ENCODE peak calls at places on chromosomes 16 and 17, in four cellular contexts. I, S, N and O are unnamed samples.

GRCh38 chr17:15744091-15744676 is 12.1 kb downstream of the TBC1D26 start:
- DNase-seq in I (no peak), S (no peak), N (no peak), O (no peak)

GRCh38 chr17:16353702-16354174 is 469 bp upstream of the CENPV start:
- DNase-seq in I (no peak), S (no peak), N (no peak), O (no peak)

GRCh38 chr17:13869301-13869700 is 200.0 kb upstream of the COX10 start:
- DNase-seq in I (no peak), S (no peak), N (no peak), O (no peak)

GRCh38 chr17:70563301-70563820 is 394.0 kb downstream of the KCNJ2 start:
- DNase-seq in I (no peak), S (no peak), N (peak; percentile 33), O (no peak)

GRCh38 chr16:22670551-22670970 is 143.4 kb upstream of the HS3ST2 start:
- DNase-seq in I (no peak), S (no peak), N (no peak), O (no peak)

GRCh38 chr17:49901460-49902331 is 53.8 kb upstream of the TAC4 start:
- DNase-seq in I (no peak), S (no peak), N (no peak), O (no peak)

GRCh38 chr17:83099570-83100181 is 20.3 kb downstream of the METRNL start:
- DNase-seq in I (no peak), S (peak; percentile 62), N (no peak), O (no peak)

GRCh38 chr17:81251091-81251942 is 12.2 kb downstream of the NDUFAF8 start:
- DNase-seq in I (no peak), S (no peak), N (no peak), O (no peak)

GRCh38 chr16:35596467-35596866 is 2137.1 kb downstream of the TP53TG3F start:
- DNase-seq in I (no peak), S (no peak), N (no peak), O (no peak)

GRCh38 chr16:54430491-54431030 is 144.0 kb upstream of the IRX3 start:
- DNase-seq in I (no peak), S (peak; percentile 73), N (no peak), O (peak; percentile 64)

GRCh38 chr16:12349950-12350842 is 373.7 kb downstream of the SNX29 start:
- DNase-seq in I (no peak), S (no peak), N (no peak), O (no peak)

GRCh38 chr17:57253307-57254065 is 2.8 kb upstream of the MSI2 start:
- DNase-seq in I (no peak), S (no peak), N (no peak), O (no peak)
- TF ChIP-seq CTCF in I (no peak), S (no peak), N (no peak), O (no peak)

GRCh38 chr16:86568677-86569623 is 2.3 kb downstream of the FOXC2 start:
- DNase-seq in I (no peak), S (no peak), N (no peak), O (no peak)
- H3K4me3 ChIP-seq in I (no peak overlapping the region), S (peak overlapping the region; percentile 85), N (peak overlapping the region; percentile 66), O (peak overlapping the region; percentile 88)

GRCh38 chr17:65231086-65231485 is 93.9 kb downstream of the RGS9 start:
- DNase-seq in I (no peak), S (no peak), N (no peak), O (no peak)
- TF ChIP-seq CTCF in I (no peak), S (peak; percentile 27), N (no peak), O (no peak)

GRCh38 chr17:47871048-47871447 is 20.1 kb upstream of the SP6 start:
- DNase-seq in I (no peak), S (no peak), N (no peak), O (no peak)

GRCh38 chr17:47872019-47872650 is 21.2 kb upstream of the SP6 start:
- DNase-seq in I (no peak), S (no peak), N (no peak), O (no peak)

GRCh38 chr17:47875011-47875471 is 21.0 kb upstream of the SP2 start:
- DNase-seq in I (no peak), S (no peak), N (no peak), O (no peak)

GRCh38 chr17:47873200-47874090 is 22.5 kb upstream of the SP6 start:
- DNase-seq in I (no peak), S (no peak), N (no peak), O (no peak)

DNA sequence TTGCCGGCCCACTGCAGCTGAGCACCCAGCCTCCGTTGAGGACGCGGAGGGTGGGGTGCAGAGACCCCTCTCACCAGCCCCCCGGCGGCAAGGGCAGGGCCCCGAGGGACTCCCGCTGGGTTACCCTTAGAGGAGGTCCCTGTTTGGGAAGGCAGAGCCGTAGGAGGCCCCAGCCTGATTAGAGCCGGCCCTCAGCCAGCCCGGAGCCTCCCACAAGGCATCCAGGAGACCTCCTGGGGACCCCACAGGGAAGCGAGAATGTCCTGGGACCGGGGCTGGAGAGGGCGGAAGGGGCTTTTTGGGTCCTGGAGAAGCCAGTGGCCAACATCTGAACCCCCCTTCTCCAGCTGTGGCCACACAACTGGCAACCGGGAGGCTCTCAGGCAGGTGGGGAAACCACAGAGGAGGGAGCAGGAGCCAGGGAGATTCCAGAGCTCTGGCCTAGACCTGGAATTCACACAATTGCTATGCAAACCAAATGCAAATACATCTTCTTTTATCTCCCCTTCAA is 21.7 kb upstream of the SP6 start:
- DNase-seq in I (no peak), S (peak; percentile 37), N (no peak), O (no peak)
- H3K4me3 ChIP-seq in I (no peak overlapping the region), S (no peak overlapping the region), N (no peak overlapping the region), O (peak overlapping the region; percentile 8)

DNA sequence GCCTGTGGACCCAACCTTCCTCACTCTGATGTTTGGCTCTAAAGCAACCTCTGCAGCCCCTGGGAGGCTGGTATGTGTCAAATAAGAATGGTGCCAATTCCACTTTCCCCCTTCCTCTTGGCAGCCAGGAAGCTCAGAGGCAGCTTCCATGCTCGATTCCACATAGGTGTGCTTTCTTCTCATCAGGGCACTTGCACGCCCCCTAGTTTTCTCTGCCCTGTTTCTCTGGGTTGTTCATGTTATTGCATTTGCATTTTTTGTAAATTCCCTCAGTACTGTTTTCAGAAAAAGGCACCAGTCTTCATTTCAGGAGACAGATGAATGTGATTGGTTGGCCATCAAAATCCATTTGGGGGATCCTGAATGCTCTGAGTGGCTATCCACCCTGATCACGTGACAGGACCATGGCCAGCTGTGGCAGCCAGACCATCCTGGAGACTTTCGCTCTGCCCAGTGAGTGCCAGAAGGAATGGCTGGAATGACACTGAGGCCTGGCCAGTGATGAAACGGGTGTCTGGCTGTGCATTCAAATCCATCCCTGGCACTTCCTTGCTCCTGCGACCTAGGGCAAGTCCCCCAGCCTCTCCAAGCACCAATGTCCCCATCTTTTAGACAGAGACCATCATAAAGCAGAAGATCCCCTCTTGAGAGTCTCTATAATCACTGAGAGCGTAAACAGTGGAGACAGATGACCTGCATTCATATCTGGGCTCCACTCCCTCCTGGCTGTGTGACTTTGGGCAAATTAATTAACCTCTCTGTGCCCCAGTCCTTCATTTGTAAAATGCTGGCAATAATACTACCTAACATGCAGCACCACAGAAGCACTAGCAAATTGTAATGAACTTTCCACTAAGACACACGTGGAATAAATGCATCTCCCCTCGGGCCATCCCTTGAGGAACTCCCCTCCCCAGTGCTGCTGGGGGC is 56.4 kb downstream of the CNGB1 start:
- DNase-seq in I (no peak), S (no peak), N (no peak), O (no peak)
- TF ChIP-seq CTCF in I (no peak), S (no peak), N (no peak), O (no peak)

GRCh38 chr16:86578056-86578455 is 293 bp upstream of the FOXL1 start:
- DNase-seq in I (no peak), S (no peak), N (no peak), O (no peak)
- H3K4me3 ChIP-seq in I (no peak overlapping the region), S (no peak overlapping the region), N (peak overlapping the region; percentile 47), O (no peak overlapping the region)

DNA sequence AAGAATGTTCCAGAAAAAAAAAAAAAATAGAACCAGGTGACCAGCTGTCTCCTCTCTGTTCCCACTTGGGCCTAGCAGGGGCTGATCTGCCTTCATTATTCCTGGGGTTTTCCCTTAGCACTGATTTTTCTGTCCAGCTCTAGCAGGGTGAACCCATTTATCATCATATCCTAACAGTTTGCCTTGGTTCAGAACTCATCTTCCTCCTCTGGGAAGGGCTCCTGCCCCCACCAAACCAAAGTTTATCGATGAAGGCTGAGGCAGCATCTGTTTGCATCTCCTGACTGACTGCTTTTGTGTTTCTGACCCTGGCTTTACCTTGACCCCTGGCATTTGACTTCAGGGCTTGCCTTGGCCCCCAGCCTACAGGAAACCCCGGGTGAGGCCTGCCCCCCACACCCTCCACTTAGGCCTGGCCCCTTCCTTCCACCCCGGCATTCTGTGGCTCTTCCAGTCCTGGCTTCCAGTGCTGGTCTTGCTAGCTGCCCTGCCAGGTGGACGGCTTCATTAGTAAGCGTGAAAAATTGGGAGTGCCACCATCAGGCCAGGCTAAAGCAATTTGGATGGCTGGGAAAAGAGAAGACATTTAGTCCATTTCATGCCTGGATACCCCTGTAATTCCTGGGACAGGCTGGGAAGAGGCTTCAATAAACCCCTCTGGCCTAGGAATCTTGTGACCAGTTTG is 164.9 kb downstream of the CCDC182 start:
- DNase-seq in I (no peak), S (no peak), N (no peak), O (no peak)
- TF ChIP-seq CTCF in I (no peak), S (no peak), N (no peak), O (no peak)

DNA sequence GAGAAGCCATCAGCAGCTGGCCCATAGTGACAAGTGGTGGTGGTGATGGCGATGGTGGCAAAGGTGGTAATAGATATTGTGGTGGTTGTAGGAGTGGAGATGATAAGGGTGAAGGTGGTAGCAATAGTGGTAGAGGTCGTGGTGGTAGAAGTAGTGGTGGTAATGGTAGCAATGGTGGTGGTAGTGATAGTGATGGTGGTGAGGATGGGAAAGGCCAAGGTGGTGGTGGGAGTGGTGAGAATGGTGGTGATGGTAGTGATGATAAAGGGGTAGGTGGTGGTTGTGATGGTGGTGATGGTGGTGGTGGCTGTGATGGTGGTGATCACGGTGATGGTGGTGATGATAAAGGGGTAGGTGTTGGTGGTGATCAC is 13.1 kb downstream of the CDH5 start:
- DNase-seq in I (no peak), S (no peak), N (no peak), O (no peak)
- H3K4me3 ChIP-seq in I (no peak overlapping the region), S (no peak overlapping the region), N (no peak overlapping the region), O (no peak overlapping the region)

DNA sequence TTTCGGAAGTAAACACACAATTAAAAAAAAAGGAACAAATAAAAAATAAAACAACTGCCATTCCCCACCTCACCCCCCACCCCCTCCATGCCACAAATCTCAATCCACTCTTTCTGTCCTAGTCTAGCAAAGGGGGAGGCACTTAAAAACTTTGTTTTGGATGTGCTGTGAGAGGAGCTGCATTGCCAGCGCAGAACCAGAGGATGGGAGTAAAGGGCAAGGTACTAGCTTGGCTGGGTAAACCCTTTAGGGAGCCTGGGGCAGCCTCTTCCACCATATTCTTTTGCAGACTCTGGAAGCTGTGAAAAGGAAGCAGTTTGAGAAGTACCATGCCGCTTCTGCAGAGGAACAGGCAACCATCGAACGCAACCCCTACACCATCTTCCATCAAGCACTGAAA is 1.4 kb downstream of the MRPS7 start:
- DNase-seq in I (no peak), S (no peak), N (no peak), O (no peak)
- TF ChIP-seq CTCF in I (no peak), S (no peak), N (no peak), O (no peak)